ENCODE peak calls at places on chromosomes 1 and 21, in seven cellular contexts. One of them, this sample, is unnamed.
A peak's percentile ranks its signal among the peaks of the same experiment; 100 is the strongest.

GRCh38 chr1:226482975-226483660 is 65.4 kb upstream of the STUM start:
- DNase-seq in astrocyte of the spinal cord: no peak
- DNase-seq in cardiac fibroblast: no peak
- DNase-seq in neural crest cell: no peak
- DNase-seq in fibroblast of mammary gland: no peak
- DNase-seq in PC-3: peak; percentile 44
- DNase-seq in foreskin fibroblast: no peak
- DNase-seq in this sample: no peak

GRCh38 chr1:113684153-113684541 is 75.1 kb downstream of the PHTF1 start:
- DNase-seq in astrocyte of the spinal cord: peak; percentile 35
- DNase-seq in cardiac fibroblast: peak; percentile 62
- DNase-seq in neural crest cell: no peak
- DNase-seq in fibroblast of mammary gland: peak; percentile 85
- DNase-seq in PC-3: no peak
- DNase-seq in foreskin fibroblast: peak; percentile 29
- DNase-seq in this sample: no peak

GRCh38 chr1:3746389-3746783 is 5.9 kb upstream of the CCDC27 start:
- DNase-seq in astrocyte of the spinal cord: no peak
- DNase-seq in cardiac fibroblast: no peak
- DNase-seq in neural crest cell: no peak
- DNase-seq in fibroblast of mammary gland: peak; percentile 6
- DNase-seq in PC-3: peak; percentile 26
- DNase-seq in foreskin fibroblast: peak; percentile 11
- DNase-seq in this sample: no peak

GRCh38 chr1:101781437-101781836 is 215.3 kb downstream of the OLFM3 start:
- DNase-seq in astrocyte of the spinal cord: peak; percentile 14
- DNase-seq in cardiac fibroblast: peak; percentile 1
- DNase-seq in neural crest cell: no peak
- DNase-seq in fibroblast of mammary gland: peak; percentile 22
- DNase-seq in PC-3: peak; percentile 6
- DNase-seq in foreskin fibroblast: no peak
- DNase-seq in this sample: no peak

GRCh38 chr1:220770245-220770913 is 16.3 kb upstream of the MTARC1 start:
- DNase-seq in astrocyte of the spinal cord: no peak
- DNase-seq in cardiac fibroblast: no peak
- DNase-seq in neural crest cell: no peak
- DNase-seq in fibroblast of mammary gland: no peak
- DNase-seq in PC-3: no peak
- DNase-seq in foreskin fibroblast: no peak
- DNase-seq in this sample: no peak

GRCh38 chr1:94947453-94947852 is 20.5 kb upstream of the CNN3 start:
- DNase-seq in astrocyte of the spinal cord: peak; percentile 75
- DNase-seq in cardiac fibroblast: peak; percentile 86
- DNase-seq in neural crest cell: no peak
- DNase-seq in fibroblast of mammary gland: peak; percentile 73
- DNase-seq in PC-3: no peak
- DNase-seq in foreskin fibroblast: peak; percentile 78
- DNase-seq in this sample: no peak

GRCh38 chr1:63042278-63042677 is 258.3 kb downstream of the ATG4C start:
- DNase-seq in astrocyte of the spinal cord: no peak
- DNase-seq in cardiac fibroblast: no peak
- DNase-seq in neural crest cell: no peak
- DNase-seq in fibroblast of mammary gland: no peak
- DNase-seq in PC-3: no peak
- DNase-seq in foreskin fibroblast: no peak
- DNase-seq in this sample: no peak

GRCh38 chr1:1004780-1005697 is 5.1 kb upstream of the HES4 start:
- DNase-seq in astrocyte of the spinal cord: peak; percentile 35
- DNase-seq in cardiac fibroblast: peak; percentile 67
- DNase-seq in neural crest cell: no peak
- DNase-seq in fibroblast of mammary gland: no peak
- DNase-seq in PC-3: no peak
- DNase-seq in foreskin fibroblast: no peak
- DNase-seq in this sample: no peak

GRCh38 chr1:31787786-31788137 is 23.6 kb upstream of the ADGRB2 start:
- DNase-seq in astrocyte of the spinal cord: no peak
- DNase-seq in cardiac fibroblast: no peak
- DNase-seq in neural crest cell: no peak
- DNase-seq in fibroblast of mammary gland: no peak
- DNase-seq in PC-3: no peak
- DNase-seq in foreskin fibroblast: no peak
- DNase-seq in this sample: no peak

GRCh38 chr21:41564871-41565281 is 56.9 kb upstream of the TMPRSS2 start:
- DNase-seq in astrocyte of the spinal cord: peak; percentile 7
- DNase-seq in cardiac fibroblast: peak; percentile 81
- DNase-seq in neural crest cell: no peak
- DNase-seq in fibroblast of mammary gland: peak; percentile 93
- DNase-seq in PC-3: peak; percentile 45
- DNase-seq in foreskin fibroblast: peak; percentile 82
- DNase-seq in this sample: no peak

GRCh38 chr1:165520646-165521045 is 23.2 kb upstream of the LRRC52 start:
- DNase-seq in astrocyte of the spinal cord: no peak
- DNase-seq in cardiac fibroblast: no peak
- DNase-seq in neural crest cell: no peak
- DNase-seq in fibroblast of mammary gland: no peak
- DNase-seq in PC-3: no peak
- DNase-seq in foreskin fibroblast: no peak
- DNase-seq in this sample: no peak

GRCh38 chr1:70760170-70760569 is 287.4 kb downstream of the PTGER3 start:
- DNase-seq in astrocyte of the spinal cord: no peak
- DNase-seq in cardiac fibroblast: no peak
- DNase-seq in neural crest cell: no peak
- DNase-seq in fibroblast of mammary gland: no peak
- DNase-seq in PC-3: no peak
- DNase-seq in foreskin fibroblast: no peak
- DNase-seq in this sample: no peak

GRCh38 chr1:17108786-17109185 is 10.5 kb downstream of the PADI2 start:
- DNase-seq in astrocyte of the spinal cord: no peak
- DNase-seq in cardiac fibroblast: no peak
- DNase-seq in neural crest cell: no peak
- DNase-seq in fibroblast of mammary gland: no peak
- DNase-seq in PC-3: no peak
- DNase-seq in foreskin fibroblast: no peak
- DNase-seq in this sample: no peak

GRCh38 chr21:25733859-25734653 is 648 bp downstream of the ATP5PF start:
- DNase-seq in astrocyte of the spinal cord: peak; percentile 14
- DNase-seq in cardiac fibroblast: peak; percentile 28
- DNase-seq in neural crest cell: no peak
- DNase-seq in fibroblast of mammary gland: peak; percentile 48
- DNase-seq in PC-3: peak; percentile 9
- DNase-seq in foreskin fibroblast: no peak
- DNase-seq in this sample: no peak

GRCh38 chr1:41726899-41727748 is 191.6 kb downstream of the HIVEP3 start:
- DNase-seq in astrocyte of the spinal cord: no peak
- DNase-seq in cardiac fibroblast: no peak
- DNase-seq in neural crest cell: no peak
- DNase-seq in fibroblast of mammary gland: no peak
- DNase-seq in PC-3: no peak
- DNase-seq in foreskin fibroblast: no peak
- DNase-seq in this sample: peak; percentile 64
- TF ChIP-seq CTCF in astrocyte of the spinal cord: no peak
- TF ChIP-seq CTCF in cardiac fibroblast: no peak
- TF ChIP-seq CTCF in neural crest cell: no peak
- TF ChIP-seq CTCF in fibroblast of mammary gland: no peak
- TF ChIP-seq CTCF in PC-3: no peak
- TF ChIP-seq CTCF in foreskin fibroblast: no peak
- TF ChIP-seq CTCF in this sample: no peak

DNA sequence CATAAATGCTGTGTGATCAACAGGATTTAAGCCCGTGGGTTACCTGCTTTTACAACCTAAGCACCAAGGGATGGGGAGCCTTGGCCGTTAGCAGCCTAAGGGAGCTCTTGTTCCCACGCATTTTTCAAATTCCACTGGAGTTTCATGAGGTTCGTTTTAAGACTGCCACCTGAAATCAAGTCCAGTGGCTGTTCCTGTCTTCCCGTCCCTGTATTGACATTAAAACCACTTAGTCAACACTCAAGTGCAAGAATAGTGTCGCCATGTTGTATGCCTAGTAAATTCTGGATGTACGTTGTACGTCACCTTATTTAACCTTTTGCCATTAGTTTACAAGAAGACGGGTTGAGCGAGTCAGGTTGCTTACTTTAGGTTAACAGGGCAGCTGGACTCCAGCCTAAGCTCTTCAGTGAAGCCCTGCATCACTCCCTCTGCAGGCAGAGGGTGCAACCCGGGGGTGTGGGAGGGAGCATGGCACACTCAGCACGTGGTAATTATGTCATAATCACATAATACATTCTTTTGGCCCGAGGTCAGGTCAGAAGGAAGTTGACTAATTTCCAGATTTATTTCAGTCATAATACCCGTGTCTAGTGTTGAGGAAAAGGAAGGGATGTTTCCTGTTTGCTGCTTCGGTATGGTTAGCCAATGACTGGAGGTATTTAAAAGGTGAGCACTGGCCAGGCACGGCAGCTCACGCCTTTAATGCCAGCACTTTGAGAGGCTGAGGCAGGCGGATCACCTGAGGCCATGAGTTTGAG is 42.5 kb downstream of the CNST start:
- DNase-seq in astrocyte of the spinal cord: peak; percentile 89
- DNase-seq in cardiac fibroblast: peak; percentile 96
- DNase-seq in neural crest cell: no peak
- DNase-seq in fibroblast of mammary gland: peak; percentile 95
- DNase-seq in PC-3: peak; percentile 99
- DNase-seq in foreskin fibroblast: peak; percentile 96
- DNase-seq in this sample: no peak
- TF ChIP-seq CTCF in astrocyte of the spinal cord: peak; percentile 13
- TF ChIP-seq CTCF in cardiac fibroblast: peak; percentile 43
- TF ChIP-seq CTCF in neural crest cell: no peak
- TF ChIP-seq CTCF in fibroblast of mammary gland: peak; percentile 32
- TF ChIP-seq CTCF in PC-3: peak; percentile 44
- TF ChIP-seq CTCF in foreskin fibroblast: peak; percentile 15
- TF ChIP-seq CTCF in this sample: no peak

GRCh38 chr21:45102391-45102932 is 28.1 kb downstream of the ADARB1 start:
- DNase-seq in astrocyte of the spinal cord: no peak
- DNase-seq in cardiac fibroblast: peak; percentile 85
- DNase-seq in neural crest cell: no peak
- DNase-seq in fibroblast of mammary gland: peak; percentile 32
- DNase-seq in PC-3: peak; percentile 89
- DNase-seq in foreskin fibroblast: peak; percentile 56
- DNase-seq in this sample: no peak
- TF ChIP-seq CTCF in astrocyte of the spinal cord: no peak
- TF ChIP-seq CTCF in cardiac fibroblast: peak; percentile 36
- TF ChIP-seq CTCF in neural crest cell: peak; percentile 27
- TF ChIP-seq CTCF in fibroblast of mammary gland: peak; percentile 7
- TF ChIP-seq CTCF in PC-3: peak; percentile 58
- TF ChIP-seq CTCF in foreskin fibroblast: peak; percentile 47
- TF ChIP-seq CTCF in this sample: no peak

GRCh38 chr1:35279555-35279904 is 11.0 kb downstream of the ZMYM4 start:
- DNase-seq in astrocyte of the spinal cord: no peak
- DNase-seq in cardiac fibroblast: no peak
- DNase-seq in neural crest cell: no peak
- DNase-seq in fibroblast of mammary gland: no peak
- DNase-seq in PC-3: no peak
- DNase-seq in foreskin fibroblast: no peak
- DNase-seq in this sample: no peak

GRCh38 chr1:35284852-35285251 is 16.3 kb downstream of the ZMYM4 start:
- DNase-seq in astrocyte of the spinal cord: no peak
- DNase-seq in cardiac fibroblast: no peak
- DNase-seq in neural crest cell: no peak
- DNase-seq in fibroblast of mammary gland: no peak
- DNase-seq in PC-3: no peak
- DNase-seq in foreskin fibroblast: no peak
- DNase-seq in this sample: no peak

GRCh38 chr1:35280006-35280405 is 11.5 kb downstream of the ZMYM4 start:
- DNase-seq in astrocyte of the spinal cord: no peak
- DNase-seq in cardiac fibroblast: no peak
- DNase-seq in neural crest cell: no peak
- DNase-seq in fibroblast of mammary gland: no peak
- DNase-seq in PC-3: no peak
- DNase-seq in foreskin fibroblast: no peak
- DNase-seq in this sample: no peak

GRCh38 chr1:35281565-35281964 is 13.1 kb downstream of the ZMYM4 start:
- DNase-seq in astrocyte of the spinal cord: no peak
- DNase-seq in cardiac fibroblast: no peak
- DNase-seq in neural crest cell: no peak
- DNase-seq in fibroblast of mammary gland: no peak
- DNase-seq in PC-3: no peak
- DNase-seq in foreskin fibroblast: no peak
- DNase-seq in this sample: no peak

GRCh38 chr1:35282172-35282571 is 13.7 kb downstream of the ZMYM4 start:
- DNase-seq in astrocyte of the spinal cord: no peak
- DNase-seq in cardiac fibroblast: no peak
- DNase-seq in neural crest cell: no peak
- DNase-seq in fibroblast of mammary gland: no peak
- DNase-seq in PC-3: no peak
- DNase-seq in foreskin fibroblast: no peak
- DNase-seq in this sample: no peak
- TF ChIP-seq CTCF in astrocyte of the spinal cord: no peak
- TF ChIP-seq CTCF in cardiac fibroblast: no peak
- TF ChIP-seq CTCF in neural crest cell: no peak
- TF ChIP-seq CTCF in fibroblast of mammary gland: no peak
- TF ChIP-seq CTCF in PC-3: no peak
- TF ChIP-seq CTCF in foreskin fibroblast: no peak
- TF ChIP-seq CTCF in this sample: no peak

DNA sequence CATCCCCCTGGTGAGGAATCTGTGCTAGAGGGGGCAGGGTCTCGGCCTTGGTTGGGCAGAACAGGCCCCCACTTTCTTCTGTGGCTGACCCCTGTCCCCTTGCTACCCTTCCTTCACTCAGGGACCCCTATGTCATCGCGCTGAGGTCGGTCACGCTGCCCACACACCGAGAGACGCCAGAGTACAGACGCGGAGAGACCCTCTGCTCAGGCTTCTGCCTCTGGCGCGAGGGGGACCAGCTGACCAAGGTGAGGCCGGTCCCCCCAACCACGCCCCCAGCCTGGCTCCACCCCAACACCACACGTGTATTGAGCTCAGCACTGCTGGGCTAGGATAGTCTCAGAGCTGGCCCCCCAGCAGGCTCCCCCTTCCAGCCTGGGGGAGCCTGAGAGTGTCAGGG is 15.5 kb downstream of the FAM151A start:
- DNase-seq in astrocyte of the spinal cord: no peak
- DNase-seq in cardiac fibroblast: no peak
- DNase-seq in neural crest cell: no peak
- DNase-seq in fibroblast of mammary gland: no peak
- DNase-seq in PC-3: no peak
- DNase-seq in foreskin fibroblast: no peak
- DNase-seq in this sample: no peak
- TF ChIP-seq CTCF in astrocyte of the spinal cord: no peak
- TF ChIP-seq CTCF in cardiac fibroblast: no peak
- TF ChIP-seq CTCF in neural crest cell: no peak
- TF ChIP-seq CTCF in fibroblast of mammary gland: no peak
- TF ChIP-seq CTCF in PC-3: no peak
- TF ChIP-seq CTCF in foreskin fibroblast: no peak
- TF ChIP-seq CTCF in this sample: no peak

DNA sequence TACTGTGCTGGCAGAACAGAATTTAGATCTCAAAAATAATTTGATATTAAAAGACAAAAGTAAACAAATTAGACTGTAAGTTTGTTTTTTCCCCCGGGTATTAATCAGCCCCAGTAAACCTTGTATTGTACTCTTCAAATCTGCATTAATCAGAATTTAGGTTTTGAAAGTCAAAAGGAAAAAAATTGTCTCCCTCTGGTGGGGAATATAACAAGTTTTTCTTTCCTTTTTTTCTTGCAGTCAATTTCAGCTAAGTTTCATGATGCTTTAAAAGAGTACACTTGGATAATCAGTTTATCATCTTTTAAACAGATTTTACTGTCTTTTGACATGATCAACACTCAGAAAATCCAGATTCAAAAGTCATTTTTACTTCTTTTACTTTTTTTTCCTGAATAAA is 134.5 kb upstream of the PKN2 start:
- DNase-seq in astrocyte of the spinal cord: peak; percentile 26
- DNase-seq in cardiac fibroblast: peak; percentile 4
- DNase-seq in neural crest cell: no peak
- DNase-seq in fibroblast of mammary gland: peak; percentile 12
- DNase-seq in PC-3: peak; percentile 43
- DNase-seq in foreskin fibroblast: no peak
- DNase-seq in this sample: no peak
- TF ChIP-seq CTCF in astrocyte of the spinal cord: peak; percentile 8
- TF ChIP-seq CTCF in cardiac fibroblast: peak; percentile 7
- TF ChIP-seq CTCF in neural crest cell: peak; percentile 59
- TF ChIP-seq CTCF in fibroblast of mammary gland: peak; percentile 30
- TF ChIP-seq CTCF in PC-3: peak; percentile 64
- TF ChIP-seq CTCF in foreskin fibroblast: peak; percentile 5
- TF ChIP-seq CTCF in this sample: no peak